ENCODE peak calls at places on chromosomes 11 and 22, in six cellular contexts. Z is uterus; V is GM13977; X is type B pancreatic cell; J is cardiac muscle cell; A is CD8-positive, alpha-beta T cell. L is an unnamed sample.
A peak's percentile ranks its signal among the peaks of the same experiment; 100 is the strongest.

GRCh38 chr11:105236631-105237030 is 97.1 kb upstream of the CARD18 start:
- DNase-seq in Z (no peak), V (no peak), X (no peak), J (no peak), A (no peak), L (no peak)

GRCh38 chr11:14119357-14119756 is 156.8 kb downstream of the SPON1 start:
- DNase-seq in Z (no peak), V (no peak), X (no peak), J (peak; percentile 9), A (no peak), L (no peak)

GRCh38 chr22:37502342-37503182 is 16.4 kb upstream of the MFNG start:
- DNase-seq in Z (peak; percentile 44), V (no peak), X (no peak), J (peak; percentile 38), A (no peak), L (no peak)

GRCh38 chr11:122852071-122852831 is 14.0 kb downstream of the CRTAM start:
- DNase-seq in Z (no peak), V (no peak), X (no peak), J (no peak), A (no peak), L (no peak)

GRCh38 chr11:100805509-100806199 is 118.6 kb downstream of the ARHGAP42 start:
- DNase-seq in Z (no peak), V (no peak), X (no peak), J (no peak), A (no peak), L (no peak)

GRCh38 chr11:106644824-106645223 is 373.5 kb downstream of the GUCY1A2 start:
- DNase-seq in Z (no peak), V (no peak), X (no peak), J (no peak), A (no peak), L (no peak)

GRCh38 chr11:113110046-113110445 is 148.8 kb downstream of the NCAM1 start:
- DNase-seq in Z (no peak), V (no peak), X (no peak), J (no peak), A (no peak), L (no peak)

GRCh38 chr11:1077417-1078119 is 2.9 kb downstream of the MUC2 start:
- DNase-seq in Z (peak; percentile 12), V (no peak), X (no peak), J (no peak), A (no peak), L (no peak)

GRCh38 chr11:66478823-66479740 is 1.2 kb upstream of the DPP3 start:
- DNase-seq in Z (peak; percentile 51), V (peak; percentile 77), X (no peak), J (peak; percentile 24), A (no peak), L (peak; percentile 27)

GRCh38 chr11:111465400-111465799 is 46.8 kb downstream of the BTG4 start:
- DNase-seq in Z (no peak), V (no peak), X (no peak), J (no peak), A (no peak), L (no peak)

GRCh38 chr22:48097723-48098122 is 1335.3 kb downstream of the TBC1D22A start:
- DNase-seq in Z (no peak), V (no peak), X (no peak), J (no peak), A (no peak), L (no peak)

GRCh38 chr11:114060402-114061052 is 1.0 kb downstream of the ZBTB16 start:
- DNase-seq in Z (no peak), V (no peak), X (no peak), J (peak; percentile 66), A (no peak), L (peak; percentile 43)

GRCh38 chr11:134429104-134429503 is 17.1 kb upstream of the B3GAT1 start:
- DNase-seq in Z (no peak), V (no peak), X (no peak), J (no peak), A (no peak), L (no peak)

GRCh38 chr11:124839051-124839971 is 25.9 kb upstream of the ROBO3 start:
- DNase-seq in Z (no peak), V (peak; percentile 33), X (no peak), J (peak; percentile 36), A (no peak), L (peak; percentile 23)

GRCh38 chr11:124834526-124835190 is 30.6 kb upstream of the ROBO3 start:
- DNase-seq in Z (no peak), V (no peak), X (no peak), J (no peak), A (no peak), L (no peak)

GRCh38 chr11:124839972-124840621 is 25.1 kb upstream of the ROBO3 start:
- DNase-seq in Z (no peak), V (peak; percentile 36), X (no peak), J (no peak), A (no peak), L (no peak)

GRCh38 chr11:124835918-124836317 is 29.3 kb upstream of the ROBO3 start:
- DNase-seq in Z (no peak), V (no peak), X (no peak), J (no peak), A (no peak), L (no peak)

DNA sequence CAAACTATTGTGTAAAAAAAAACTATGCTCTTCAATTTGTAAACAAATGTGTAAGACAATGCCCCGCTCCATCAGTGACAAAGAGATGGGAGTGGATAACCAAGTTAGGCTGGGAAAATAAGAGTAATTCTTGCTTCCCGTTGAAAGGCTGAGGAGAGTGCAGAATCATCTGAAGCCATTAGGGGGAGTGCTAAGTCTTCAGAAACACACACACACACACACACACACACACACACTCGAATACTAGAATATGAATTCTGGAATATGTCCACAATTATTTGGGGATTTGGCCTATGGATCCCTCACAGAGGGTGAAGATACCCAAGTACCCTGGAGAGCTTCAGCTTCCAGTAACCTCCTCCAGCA is 27.8 kb upstream of the ROBO3 start:
- DNase-seq in Z (no peak), V (peak; percentile 70), X (no peak), J (peak; percentile 73), A (no peak), L (no peak)
- TF ChIP-seq CTCF in Z (no peak), V (peak; percentile 56), X (no peak), J (peak; percentile 73), A (no peak), L (no peak)

GRCh38 chr22:27327981-27328721 is 473.4 kb downstream of the MN1 start:
- DNase-seq in Z (no peak), V (no peak), X (peak; percentile 43), J (no peak), A (no peak), L (no peak)
- TF ChIP-seq CTCF in Z (no peak), V (no peak), X (no peak), J (no peak), A (no peak), L (no peak)

GRCh38 chr11:74634537-74634936 is 42.2 kb downstream of the POLD3 start:
- DNase-seq in Z (peak; percentile 69), V (no peak), X (no peak), J (no peak), A (no peak), L (no peak)
- TF ChIP-seq CTCF in Z (peak; percentile 40), V (no peak), X (no peak), J (peak; percentile 50), A (no peak), L (no peak)

GRCh38 chr11:108135845-108136599 is 14.7 kb downstream of the ACAT1 start:
- DNase-seq in Z (no peak), V (peak; percentile 44), X (no peak), J (no peak), A (no peak), L (no peak)
- TF ChIP-seq CTCF in Z (no peak), V (peak; percentile 42), X (peak; percentile 42), J (peak; percentile 25), A (no peak), L (no peak)

GRCh38 chr11:33987975-33988580 is 63.5 kb upstream of the CAPRIN1 start:
- DNase-seq in Z (peak; percentile 57), V (peak; percentile 74), X (no peak), J (peak; percentile 93), A (peak; percentile 50), L (peak; percentile 29)
- TF ChIP-seq CTCF in Z (peak; percentile 70), V (peak; percentile 89), X (peak; percentile 88), J (peak; percentile 88), A (peak; percentile 76), L (no peak)

GRCh38 chr22:20430641-20431519 is 6.7 kb downstream of the SCARF2 start:
- DNase-seq in Z (no peak), V (peak; percentile 75), X (no peak), J (peak; percentile 80), A (peak; percentile 42), L (peak; percentile 56)
- TF ChIP-seq CTCF in Z (no peak), V (no peak), X (peak; percentile 69), J (no peak), A (peak; percentile 18), L (no peak)

L was measured in activated B cell treated with CpG ODN at 0.5 μM for 24 hours.